ENCODE peak calls at places on chromosomes 11 and 22, in eight cellular contexts. M is NCI-H1092, P is uterus, S is ELR, T is HepG2, B is BE2C, V is mesenteric fat pad, A is GM12865. D is an unnamed sample.

GRCh38 chr11:63595296-63595695 is 18.9 kb downstream of the PLAAT3 start:
- DNase-seq in M (no peak), P (no peak), S (peak), T (no peak), B (no peak), V (no peak), A (no peak), D (no peak)

GRCh38 chr11:21133244-21133643 is 463.9 kb downstream of the NELL1 start:
- DNase-seq in M (no peak), P (no peak), S (no peak), T (no peak), B (no peak), V (no peak), A (no peak), D (no peak)

GRCh38 chr11:132844956-132845355 is 687.3 kb downstream of the OPCML start:
- DNase-seq in M (peak), P (no peak), S (peak), T (no peak), B (no peak), V (no peak), A (no peak), D (no peak)

GRCh38 chr11:77547047-77547836 is 42.5 kb upstream of the AQP11 start:
- DNase-seq in M (no peak), P (no peak), S (no peak), T (no peak), B (no peak), V (no peak), A (no peak), D (no peak)

GRCh38 chr22:44224166-44224565 is 43.4 kb downstream of the PARVG start:
- DNase-seq in M (no peak), P (no peak), S (no peak), T (no peak), B (no peak), V (peak), A (no peak), D (no peak)

GRCh38 chr22:38133331-38133730 is 22.8 kb upstream of the BAIAP2L2 start:
- DNase-seq in M (no peak), P (no peak), S (no peak), T (no peak), B (no peak), V (peak), A (no peak), D (no peak)

GRCh38 chr11:12771875-12772274 is 97.7 kb downstream of the TEAD1 start:
- DNase-seq in M (no peak), P (no peak), S (peak), T (no peak), B (no peak), V (no peak), A (peak), D (no peak)

GRCh38 chr11:92128026-92128425 is 96.6 kb upstream of the FAT3 start:
- DNase-seq in M (no peak), P (no peak), S (no peak), T (no peak), B (no peak), V (no peak), A (no peak), D (no peak)

GRCh38 chr11:93031386-93031785 is 61.9 kb downstream of the MTNR1B start:
- DNase-seq in M (no peak), P (no peak), S (peak), T (no peak), B (no peak), V (no peak), A (no peak), D (no peak)

GRCh38 chr22:19970479-19971275 is 29.1 kb upstream of the TXNRD2 start:
- DNase-seq in M (peak), P (peak), S (peak), T (peak), B (peak), V (no peak), A (peak), D (peak)

GRCh38 chr11:100687032-100687629 is at the start of gene ARHGAP42:
- DNase-seq in M (peak), P (peak), S (peak), T (peak), B (peak), V (no peak), A (peak), D (peak)

GRCh38 chr22:27747396-27748256 is 53.9 kb downstream of the MN1 start:
- DNase-seq in M (no peak), P (no peak), S (no peak), T (no peak), B (no peak), V (no peak), A (no peak), D (no peak)

GRCh38 chr11:133149698-133150097 is 382.6 kb downstream of the OPCML start:
- DNase-seq in M (no peak), P (no peak), S (no peak), T (no peak), B (no peak), V (no peak), A (no peak), D (no peak)

GRCh38 chr11:132448334-132448995 is 1078.0 kb downstream of the NTM start:
- DNase-seq in M (no peak), P (no peak), S (peak), T (no peak), B (no peak), V (no peak), A (no peak), D (no peak)

GRCh38 chr22:44304354-44304753 is 8.4 kb downstream of the SHISAL1 start:
- DNase-seq in M (no peak), P (peak), S (peak), T (no peak), B (no peak), V (no peak), A (no peak), D (no peak)

D was measured in CD8-positive, alpha-beta memory T cell.